ENCODE peak calls at places on chromosomes 2 and 18, in six cellular contexts. F, B, W, A, Y and G are unnamed samples.

GRCh38 chr18:42765225-42765624 is 350.3 kb downstream of the RIT2 start:
- DNase-seq in F (no peak), B (no peak), W (no peak), A (no peak), Y (no peak), G (no peak)

GRCh38 chr18:28027755-28028154 is 149.2 kb downstream of the CDH2 start:
- DNase-seq in F (no peak), B (no peak), W (no peak), A (no peak), Y (no peak), G (no peak)

GRCh38 chr2:172484253-172484652 is 56.9 kb downstream of the ITGA6 start:
- DNase-seq in F (peak; percentile 20), B (no peak), W (peak; percentile 41), A (peak; percentile 36), Y (no peak), G (peak; percentile 34)

GRCh38 chr2:135005753-135006152 is 41.5 kb downstream of the MAP3K19 start:
- DNase-seq in F (no peak), B (no peak), W (no peak), A (no peak), Y (no peak), G (no peak)

GRCh38 chr2:124369181-124369580 is 344.1 kb downstream of the CNTNAP5 start:
- DNase-seq in F (no peak), B (no peak), W (no peak), A (no peak), Y (no peak), G (no peak)

GRCh38 chr2:159111346-159111922 is 143.0 kb downstream of the TANC1 start:
- DNase-seq in F (no peak), B (no peak), W (peak; percentile 65), A (no peak), Y (no peak), G (no peak)

GRCh38 chr18:31979714-31980113 is 36.8 kb upstream of the TRAPPC8 start:
- DNase-seq in F (no peak), B (no peak), W (no peak), A (no peak), Y (no peak), G (no peak)

GRCh38 chr18:55199291-55199963 is 240.2 kb upstream of the CCDC68 start:
- DNase-seq in F (peak; percentile 16), B (no peak), W (no peak), A (no peak), Y (no peak), G (no peak)

GRCh38 chr2:82062469-82062868 is 1757.9 kb upstream of the LRRTM1 start:
- DNase-seq in F (no peak), B (no peak), W (no peak), A (no peak), Y (no peak), G (no peak)

GRCh38 chr2:110678457-110679336 is 834 bp upstream of the BUB1 start:
- DNase-seq in F (peak; percentile 32), B (peak; percentile 21), W (no peak), A (peak; percentile 61), Y (no peak), G (peak; percentile 17)

GRCh38 chr18:39675358-39675757 is 2109.8 kb upstream of the CELF4 start:
- DNase-seq in F (no peak), B (no peak), W (peak; percentile 4), A (no peak), Y (no peak), G (peak; percentile 59)

GRCh38 chr2:196939381-196939780 is 12.9 kb upstream of the PGAP1 start:
- DNase-seq in F (no peak), B (no peak), W (no peak), A (no peak), Y (no peak), G (peak; percentile 72)

GRCh38 chr2:124024491-124025348 is at the start of gene CNTNAP5:
- DNase-seq in F (peak; percentile 40), B (no peak), W (no peak), A (peak; percentile 89), Y (no peak), G (no peak)

GRCh38 chr2:44130441-44130840 is 38.2 kb upstream of the PPM1B start:
- DNase-seq in F (peak; percentile 8), B (no peak), W (no peak), A (no peak), Y (no peak), G (peak; percentile 73)

GRCh38 chr18:13235326-13235937 is 16.9 kb downstream of the LDLRAD4 start:
- DNase-seq in F (no peak), B (no peak), W (no peak), A (no peak), Y (no peak), G (no peak)

GRCh38 chr18:79856119-79857080 is 58.7 kb downstream of the KCNG2 start:
- DNase-seq in F (no peak), B (peak; percentile 10), W (no peak), A (peak; percentile 46), Y (no peak), G (peak; percentile 25)

GRCh38 chr2:239085201-239085992 is 237.5 kb downstream of the TWIST2 start:
- DNase-seq in F (peak; percentile 24), B (no peak), W (no peak), A (no peak), Y (no peak), G (no peak)

GRCh38 chr18:8462651-8463185 is 146.5 kb upstream of the RAB12 start:
- DNase-seq in F (no peak), B (no peak), W (peak; percentile 21), A (no peak), Y (no peak), G (no peak)

GRCh38 chr2:39583781-39584180 is 81.9 kb upstream of the TMEM178A start:
- DNase-seq in F (no peak), B (no peak), W (no peak), A (no peak), Y (no peak), G (no peak)

GRCh38 chr2:108923019-108923700 is 65.9 kb downstream of the EDAR start:
- DNase-seq in F (no peak), B (no peak), W (no peak), A (no peak), Y (no peak), G (no peak)

GRCh38 chr2:83022631-83023210 is 1436.4 kb downstream of the SUCLG1 start:
- DNase-seq in F (no peak), B (no peak), W (no peak), A (no peak), Y (no peak), G (no peak)

GRCh38 chr2:175156534-175156933 is 11.5 kb downstream of the ATF2 start:
- DNase-seq in F (no peak), B (no peak), W (no peak), A (no peak), Y (no peak), G (no peak)

GRCh38 chr2:175151791-175152190 is 16.2 kb downstream of the ATF2 start:
- DNase-seq in F (no peak), B (no peak), W (no peak), A (no peak), Y (no peak), G (peak; percentile 13)

GRCh38 chr2:175158894-175159293 is 9.1 kb downstream of the ATF2 start:
- DNase-seq in F (no peak), B (no peak), W (no peak), A (no peak), Y (no peak), G (no peak)

GRCh38 chr2:175152242-175152641 is 15.8 kb downstream of the ATF2 start:
- DNase-seq in F (no peak), B (no peak), W (no peak), A (no peak), Y (no peak), G (no peak)

GRCh38 chr2:175154670-175155082 is 13.3 kb downstream of the ATF2 start:
- DNase-seq in F (no peak), B (no peak), W (no peak), A (no peak), Y (no peak), G (peak; percentile 89)
- TF ChIP-seq SMC3 in F (no peak), B (no peak), W (no peak), A (no peak), Y (no peak), G (no peak)

GRCh38 chr18:10054366-10054765 is 140.6 kb downstream of the VAPA start:
- DNase-seq in F (no peak), B (no peak), W (no peak), A (no peak), Y (no peak), G (no peak)

GRCh38 chr18:10053861-10054260 is 140.0 kb downstream of the VAPA start:
- DNase-seq in F (no peak), B (no peak), W (no peak), A (no peak), Y (no peak), G (no peak)

GRCh38 chr18:10050956-10051355 is 137.1 kb downstream of the VAPA start:
- DNase-seq in F (no peak), B (no peak), W (no peak), A (no peak), Y (no peak), G (peak; percentile 40)

GRCh38 chr18:10052871-10053270 is 139.1 kb downstream of the VAPA start:
- DNase-seq in F (no peak), B (no peak), W (no peak), A (no peak), Y (no peak), G (no peak)

GRCh38 chr18:10051877-10052631 is 138.2 kb downstream of the VAPA start:
- DNase-seq in F (no peak), B (no peak), W (peak; percentile 20), A (no peak), Y (no peak), G (peak; percentile 99)
- TF ChIP-seq SMC3 in F (no peak), B (no peak), W (no peak), A (no peak), Y (no peak), G (peak; percentile 10)

GRCh38 chr2:96953611-96954489 is 32.5 kb downstream of the FAM178B start:
- DNase-seq in F (no peak), B (no peak), W (no peak), A (no peak), Y (no peak), G (no peak)

GRCh38 chr2:96951125-96951654 is 35.2 kb downstream of the FAM178B start:
- DNase-seq in F (peak; percentile 87), B (peak; percentile 76), W (peak; percentile 64), A (peak; percentile 91), Y (no peak), G (peak; percentile 41)

GRCh38 chr2:96952016-96952750 is 34.2 kb downstream of the FAM178B start:
- DNase-seq in F (no peak), B (no peak), W (no peak), A (no peak), Y (no peak), G (no peak)

GRCh38 chr2:96954490-96954846 is 31.9 kb downstream of the FAM178B start:
- DNase-seq in F (no peak), B (no peak), W (no peak), A (no peak), Y (peak; percentile 39), G (peak; percentile 20)

GRCh38 chr2:96952976-96953610 is 33.3 kb downstream of the FAM178B start:
- DNase-seq in F (no peak), B (no peak), W (no peak), A (no peak), Y (no peak), G (peak; percentile 42)
- TF ChIP-seq SMC3 in F (no peak), B (no peak), W (no peak), A (no peak), Y (no peak), G (no peak)

DNA sequence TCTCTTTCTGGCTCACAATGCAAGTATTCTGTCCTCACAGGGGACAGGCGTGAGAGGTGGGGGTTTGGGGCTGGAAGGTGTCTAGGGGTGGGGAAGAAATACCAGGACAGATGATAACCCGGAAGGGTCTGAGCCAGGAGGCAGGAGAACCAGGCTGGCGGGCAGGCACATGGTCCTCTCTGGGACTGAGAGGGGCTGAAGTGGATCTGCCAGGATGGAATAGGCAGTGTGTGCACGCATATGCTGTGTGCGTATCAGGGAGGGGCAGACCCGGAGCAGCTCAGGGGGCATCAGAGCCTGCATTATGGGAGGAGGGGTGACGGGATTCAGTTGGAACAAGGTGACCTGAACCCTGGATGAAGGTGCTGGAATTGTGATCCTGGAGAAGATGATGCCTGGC is 157.3 kb downstream of the DYSF start:
- DNase-seq in F (no peak), B (no peak), W (no peak), A (peak; percentile 11), Y (no peak), G (no peak)
- TF ChIP-seq SMC3 in F (no peak), B (no peak), W (no peak), A (no peak), Y (no peak), G (no peak)